ENCODE peak calls at places on chromosomes 4 and X, in eight cellular contexts. One of them, this sample, is unnamed.

GRCh38 chr4:153297116-153297515 is 47.4 kb upstream of the MND1 start:
- DNase-seq in T-cell: no peak
- DNase-seq in A673: no peak
- DNase-seq in HS-5: no peak
- DNase-seq in stimulated activated naive CD4-positive, alpha-beta T cell: no peak
- DNase-seq in activated CD8-positive, alpha-beta memory T cell treated with anti-CD3 and anti-CD28 coated beads, Interleukin-2, amount 50 U/mL, for 4 hours: no peak
- DNase-seq in AG04450: no peak
- DNase-seq in kidney glomerular epithelial cell: no peak
- DNase-seq in this sample: no peak

GRCh38 chrX:41014776-41015175 is 70.5 kb upstream of the USP9X start:
- DNase-seq in T-cell: no peak
- DNase-seq in activated CD8-positive, alpha-beta memory T cell treated with anti-CD3 and anti-CD28 coated beads, Interleukin-2, amount 50 U/mL, for 4 hours: no peak
- DNase-seq in AG04450: no peak
- DNase-seq in kidney glomerular epithelial cell: no peak
- DNase-seq in HS-5: no peak
- DNase-seq in stimulated activated naive CD4-positive, alpha-beta T cell: no peak
- DNase-seq in A673: no peak
- DNase-seq in this sample: no peak

GRCh38 chrX:64191281-64192010 is 14.1 kb downstream of the AMER1 start:
- DNase-seq in AG04450: no peak
- DNase-seq in kidney glomerular epithelial cell: no peak
- DNase-seq in HS-5: no peak
- DNase-seq in T-cell: no peak
- DNase-seq in A673: no peak
- DNase-seq in stimulated activated naive CD4-positive, alpha-beta T cell: no peak
- DNase-seq in activated CD8-positive, alpha-beta memory T cell treated with anti-CD3 and anti-CD28 coated beads, Interleukin-2, amount 50 U/mL, for 4 hours: no peak
- DNase-seq in this sample: no peak

GRCh38 chr4:40149960-40150385 is 46.9 kb upstream of the RHOH start:
- DNase-seq in stimulated activated naive CD4-positive, alpha-beta T cell: peak
- DNase-seq in A673: peak
- DNase-seq in activated CD8-positive, alpha-beta memory T cell treated with anti-CD3 and anti-CD28 coated beads, Interleukin-2, amount 50 U/mL, for 4 hours: peak
- DNase-seq in HS-5: peak
- DNase-seq in AG04450: peak
- DNase-seq in kidney glomerular epithelial cell: peak
- DNase-seq in T-cell: peak
- DNase-seq in this sample: peak

GRCh38 chr4:110452546-110452945 is 23.4 kb upstream of the ENPEP start:
- DNase-seq in stimulated activated naive CD4-positive, alpha-beta T cell: no peak
- DNase-seq in HS-5: no peak
- DNase-seq in AG04450: no peak
- DNase-seq in activated CD8-positive, alpha-beta memory T cell treated with anti-CD3 and anti-CD28 coated beads, Interleukin-2, amount 50 U/mL, for 4 hours: no peak
- DNase-seq in kidney glomerular epithelial cell: no peak
- DNase-seq in A673: no peak
- DNase-seq in T-cell: no peak
- DNase-seq in this sample: no peak

GRCh38 chr4:145012841-145013240 is 85.2 kb downstream of the ANAPC10 start:
- DNase-seq in kidney glomerular epithelial cell: no peak
- DNase-seq in HS-5: peak
- DNase-seq in stimulated activated naive CD4-positive, alpha-beta T cell: no peak
- DNase-seq in activated CD8-positive, alpha-beta memory T cell treated with anti-CD3 and anti-CD28 coated beads, Interleukin-2, amount 50 U/mL, for 4 hours: no peak
- DNase-seq in T-cell: no peak
- DNase-seq in A673: peak
- DNase-seq in AG04450: no peak
- DNase-seq in this sample: peak

GRCh38 chr4:90000995-90001394 is 106.3 kb downstream of the MMRN1 start:
- DNase-seq in T-cell: no peak
- DNase-seq in HS-5: no peak
- DNase-seq in AG04450: no peak
- DNase-seq in stimulated activated naive CD4-positive, alpha-beta T cell: no peak
- DNase-seq in activated CD8-positive, alpha-beta memory T cell treated with anti-CD3 and anti-CD28 coated beads, Interleukin-2, amount 50 U/mL, for 4 hours: no peak
- DNase-seq in A673: no peak
- DNase-seq in kidney glomerular epithelial cell: no peak
- DNase-seq in this sample: peak

GRCh38 chr4:7622371-7622770 is 187.6 kb upstream of the PSAPL1 start:
- DNase-seq in AG04450: no peak
- DNase-seq in kidney glomerular epithelial cell: no peak
- DNase-seq in activated CD8-positive, alpha-beta memory T cell treated with anti-CD3 and anti-CD28 coated beads, Interleukin-2, amount 50 U/mL, for 4 hours: no peak
- DNase-seq in stimulated activated naive CD4-positive, alpha-beta T cell: no peak
- DNase-seq in A673: no peak
- DNase-seq in HS-5: no peak
- DNase-seq in T-cell: no peak
- DNase-seq in this sample: no peak

GRCh38 chr4:113142351-113142750 is 92.9 kb downstream of the ANK2 start:
- DNase-seq in stimulated activated naive CD4-positive, alpha-beta T cell: no peak
- DNase-seq in AG04450: no peak
- DNase-seq in kidney glomerular epithelial cell: no peak
- DNase-seq in HS-5: no peak
- DNase-seq in activated CD8-positive, alpha-beta memory T cell treated with anti-CD3 and anti-CD28 coated beads, Interleukin-2, amount 50 U/mL, for 4 hours: no peak
- DNase-seq in T-cell: no peak
- DNase-seq in A673: no peak
- DNase-seq in this sample: peak

GRCh38 chrX:113741744-113742143 is 842.1 kb upstream of the HTR2C start:
- DNase-seq in stimulated activated naive CD4-positive, alpha-beta T cell: no peak
- DNase-seq in HS-5: peak
- DNase-seq in activated CD8-positive, alpha-beta memory T cell treated with anti-CD3 and anti-CD28 coated beads, Interleukin-2, amount 50 U/mL, for 4 hours: no peak
- DNase-seq in A673: peak
- DNase-seq in kidney glomerular epithelial cell: no peak
- DNase-seq in AG04450: no peak
- DNase-seq in T-cell: no peak
- DNase-seq in this sample: no peak

GRCh38 chr4:80005863-80006262 is 67.2 kb downstream of the ANTXR2 start:
- DNase-seq in stimulated activated naive CD4-positive, alpha-beta T cell: no peak
- DNase-seq in kidney glomerular epithelial cell: peak
- DNase-seq in T-cell: no peak
- DNase-seq in AG04450: no peak
- DNase-seq in A673: no peak
- DNase-seq in activated CD8-positive, alpha-beta memory T cell treated with anti-CD3 and anti-CD28 coated beads, Interleukin-2, amount 50 U/mL, for 4 hours: no peak
- DNase-seq in HS-5: peak
- DNase-seq in this sample: no peak

GRCh38 chr4:66565796-66566195 is 895.5 kb upstream of the EPHA5 start:
- DNase-seq in A673: no peak
- DNase-seq in stimulated activated naive CD4-positive, alpha-beta T cell: no peak
- DNase-seq in T-cell: no peak
- DNase-seq in AG04450: no peak
- DNase-seq in activated CD8-positive, alpha-beta memory T cell treated with anti-CD3 and anti-CD28 coated beads, Interleukin-2, amount 50 U/mL, for 4 hours: no peak
- DNase-seq in HS-5: no peak
- DNase-seq in kidney glomerular epithelial cell: no peak
- DNase-seq in this sample: no peak

GRCh38 chr4:140497776-140498636 is at the start of gene MGAT4D:
- DNase-seq in stimulated activated naive CD4-positive, alpha-beta T cell: no peak
- DNase-seq in A673: no peak
- DNase-seq in activated CD8-positive, alpha-beta memory T cell treated with anti-CD3 and anti-CD28 coated beads, Interleukin-2, amount 50 U/mL, for 4 hours: no peak
- DNase-seq in kidney glomerular epithelial cell: no peak
- DNase-seq in HS-5: no peak
- DNase-seq in T-cell: no peak
- DNase-seq in AG04450: no peak
- DNase-seq in this sample: no peak

GRCh38 chr4:78056265-78057129 is 626 bp upstream of the FRAS1 start:
- DNase-seq in stimulated activated naive CD4-positive, alpha-beta T cell: no peak
- DNase-seq in A673: peak
- DNase-seq in kidney glomerular epithelial cell: peak
- DNase-seq in AG04450: no peak
- DNase-seq in activated CD8-positive, alpha-beta memory T cell treated with anti-CD3 and anti-CD28 coated beads, Interleukin-2, amount 50 U/mL, for 4 hours: no peak
- DNase-seq in T-cell: peak
- DNase-seq in HS-5: peak
- DNase-seq in this sample: peak

GRCh38 chrX:143754183-143754582 is 33.6 kb upstream of the SPANXN2 start:
- DNase-seq in AG04450: no peak
- DNase-seq in T-cell: no peak
- DNase-seq in A673: no peak
- DNase-seq in activated CD8-positive, alpha-beta memory T cell treated with anti-CD3 and anti-CD28 coated beads, Interleukin-2, amount 50 U/mL, for 4 hours: no peak
- DNase-seq in stimulated activated naive CD4-positive, alpha-beta T cell: no peak
- DNase-seq in kidney glomerular epithelial cell: no peak
- DNase-seq in HS-5: no peak
- DNase-seq in this sample: peak

GRCh38 chrX:21655901-21656586 is 2.1 kb downstream of the KLHL34 start:
- DNase-seq in A673: no peak
- DNase-seq in AG04450: no peak
- DNase-seq in HS-5: no peak
- DNase-seq in T-cell: no peak
- DNase-seq in activated CD8-positive, alpha-beta memory T cell treated with anti-CD3 and anti-CD28 coated beads, Interleukin-2, amount 50 U/mL, for 4 hours: no peak
- DNase-seq in stimulated activated naive CD4-positive, alpha-beta T cell: no peak
- DNase-seq in kidney glomerular epithelial cell: no peak
- DNase-seq in this sample: no peak

GRCh38 chr4:128573781-128574508 is 235.6 kb upstream of the JADE1 start:
- DNase-seq in AG04450: peak
- DNase-seq in activated CD8-positive, alpha-beta memory T cell treated with anti-CD3 and anti-CD28 coated beads, Interleukin-2, amount 50 U/mL, for 4 hours: no peak
- DNase-seq in T-cell: no peak
- DNase-seq in kidney glomerular epithelial cell: peak
- DNase-seq in A673: no peak
- DNase-seq in HS-5: peak
- DNase-seq in stimulated activated naive CD4-positive, alpha-beta T cell: no peak
- DNase-seq in this sample: no peak

GRCh38 chr4:140150636-140150885 is 3.4 kb downstream of the MAML3 start:
- DNase-seq in AG04450: no peak
- DNase-seq in A673: no peak
- DNase-seq in T-cell: no peak
- DNase-seq in activated CD8-positive, alpha-beta memory T cell treated with anti-CD3 and anti-CD28 coated beads, Interleukin-2, amount 50 U/mL, for 4 hours: no peak
- DNase-seq in kidney glomerular epithelial cell: no peak
- DNase-seq in stimulated activated naive CD4-positive, alpha-beta T cell: peak
- DNase-seq in HS-5: no peak
- DNase-seq in this sample: no peak

GRCh38 chrX:18877472-18877871 is 106.4 kb downstream of the PHKA2 start:
- DNase-seq in activated CD8-positive, alpha-beta memory T cell treated with anti-CD3 and anti-CD28 coated beads, Interleukin-2, amount 50 U/mL, for 4 hours: no peak
- DNase-seq in stimulated activated naive CD4-positive, alpha-beta T cell: no peak
- DNase-seq in A673: no peak
- DNase-seq in HS-5: no peak
- DNase-seq in AG04450: no peak
- DNase-seq in T-cell: no peak
- DNase-seq in kidney glomerular epithelial cell: no peak
- DNase-seq in this sample: peak

This sample was measured in NCI-H69.